ENCODE peak calls at places on chromosome 2, in eight cellular contexts. One of them, this sample, is unnamed.

GRCh38 chr2:232876978-232877441 is 6.9 kb downstream of the SNORC start:
- DNase-seq in A549: no peak
- DNase-seq in tibial nerve: peak
- DNase-seq in ovary: no peak
- DNase-seq in K562: no peak
- DNase-seq in sigmoid colon: peak
- DNase-seq in SK-N-SH: no peak
- DNase-seq in GM12878: no peak
- DNase-seq in this sample: peak

GRCh38 chr2:180015951-180016709 is 9.0 kb upstream of the CWC22 start:
- DNase-seq in A549: no peak
- DNase-seq in tibial nerve: no peak
- DNase-seq in ovary: no peak
- DNase-seq in K562: no peak
- DNase-seq in sigmoid colon: no peak
- DNase-seq in SK-N-SH: no peak
- DNase-seq in GM12878: no peak
- DNase-seq in this sample: no peak

GRCh38 chr2:108554530-108554929 is 20.3 kb downstream of the LIMS1 start:
- DNase-seq in A549: no peak
- DNase-seq in tibial nerve: no peak
- DNase-seq in ovary: no peak
- DNase-seq in K562: no peak
- DNase-seq in sigmoid colon: no peak
- DNase-seq in SK-N-SH: peak
- DNase-seq in GM12878: no peak
- DNase-seq in this sample: no peak

GRCh38 chr2:62826141-62826540 is 120.6 kb downstream of the EHBP1 start:
- DNase-seq in A549: no peak
- DNase-seq in tibial nerve: no peak
- DNase-seq in ovary: no peak
- DNase-seq in K562: no peak
- DNase-seq in sigmoid colon: no peak
- DNase-seq in SK-N-SH: no peak
- DNase-seq in GM12878: no peak
- DNase-seq in this sample: no peak

GRCh38 chr2:226002438-226002837 is 602.9 kb downstream of the NYAP2 start:
- DNase-seq in A549: peak
- DNase-seq in tibial nerve: no peak
- DNase-seq in ovary: no peak
- DNase-seq in K562: no peak
- DNase-seq in sigmoid colon: no peak
- DNase-seq in SK-N-SH: no peak
- DNase-seq in GM12878: no peak
- DNase-seq in this sample: no peak

GRCh38 chr2:197174539-197175094 is 136.0 kb downstream of the ANKRD44 start:
- DNase-seq in A549: no peak
- DNase-seq in tibial nerve: no peak
- DNase-seq in ovary: no peak
- DNase-seq in K562: no peak
- DNase-seq in sigmoid colon: no peak
- DNase-seq in SK-N-SH: no peak
- DNase-seq in GM12878: no peak
- DNase-seq in this sample: no peak

GRCh38 chr2:53896864-53897263 is 37.1 kb upstream of the GPR75 start:
- DNase-seq in A549: peak
- DNase-seq in tibial nerve: no peak
- DNase-seq in ovary: no peak
- DNase-seq in K562: no peak
- DNase-seq in sigmoid colon: no peak
- DNase-seq in SK-N-SH: no peak
- DNase-seq in GM12878: no peak
- DNase-seq in this sample: no peak

GRCh38 chr2:63840081-63840784 is 1.5 kb upstream of the UGP2 start:
- DNase-seq in A549: no peak
- DNase-seq in tibial nerve: no peak
- DNase-seq in ovary: peak
- DNase-seq in K562: no peak
- DNase-seq in sigmoid colon: no peak
- DNase-seq in SK-N-SH: peak
- DNase-seq in GM12878: no peak
- DNase-seq in this sample: no peak

GRCh38 chr2:157302492-157303099 is 23.0 kb downstream of the ERMN start:
- DNase-seq in A549: peak
- DNase-seq in tibial nerve: no peak
- DNase-seq in ovary: no peak
- DNase-seq in K562: peak
- DNase-seq in sigmoid colon: no peak
- DNase-seq in SK-N-SH: peak
- DNase-seq in GM12878: peak
- DNase-seq in this sample: no peak

GRCh38 chr2:96528680-96529375 is 7.7 kb upstream of the ARID5A start:
- DNase-seq in A549: no peak
- DNase-seq in tibial nerve: no peak
- DNase-seq in ovary: no peak
- DNase-seq in K562: peak
- DNase-seq in sigmoid colon: no peak
- DNase-seq in SK-N-SH: no peak
- DNase-seq in GM12878: no peak
- DNase-seq in this sample: no peak

DNA sequence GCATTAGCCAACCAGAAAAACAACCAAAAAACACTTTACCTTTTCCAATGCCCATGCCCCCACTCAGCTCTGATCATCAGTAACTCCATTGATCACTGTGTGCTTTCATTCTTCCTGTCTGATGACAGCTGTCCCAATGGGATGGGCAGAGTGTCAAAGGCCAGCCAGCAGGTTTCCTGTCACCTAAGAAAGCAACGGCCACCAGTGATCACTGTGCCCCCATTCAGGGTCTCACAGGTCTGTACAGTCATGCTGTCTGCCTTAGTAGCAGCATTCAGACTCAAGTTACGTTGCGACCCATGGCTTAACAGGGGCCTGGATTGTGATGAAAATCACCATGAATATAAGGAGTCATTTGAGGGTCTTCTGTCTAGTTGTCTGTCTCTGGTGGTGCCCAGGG is 184.5 kb downstream of the MGAT5 start:
- DNase-seq in A549: no peak
- DNase-seq in tibial nerve: no peak
- DNase-seq in ovary: no peak
- DNase-seq in K562: no peak
- DNase-seq in sigmoid colon: no peak
- DNase-seq in SK-N-SH: no peak
- DNase-seq in GM12878: no peak
- DNase-seq in this sample: no peak
- TF ChIP-seq EP300 in A549: no peak
- TF ChIP-seq EP300 in tibial nerve: no peak
- TF ChIP-seq EP300 in ovary: no peak
- TF ChIP-seq EP300 in K562: no peak
- TF ChIP-seq EP300 in sigmoid colon: no peak
- TF ChIP-seq EP300 in SK-N-SH: no peak
- TF ChIP-seq EP300 in GM12878: no peak
- TF ChIP-seq EP300 in this sample: no peak

GRCh38 chr2:240645346-240646060 is 20.2 kb downstream of the GPR35 start:
- DNase-seq in A549: no peak
- DNase-seq in tibial nerve: no peak
- DNase-seq in ovary: no peak
- DNase-seq in K562: no peak
- DNase-seq in sigmoid colon: peak
- DNase-seq in SK-N-SH: peak
- DNase-seq in GM12878: no peak
- DNase-seq in this sample: no peak
- TF ChIP-seq EP300 in A549: no peak
- TF ChIP-seq EP300 in tibial nerve: no peak
- TF ChIP-seq EP300 in ovary: no peak
- TF ChIP-seq EP300 in K562: no peak
- TF ChIP-seq EP300 in sigmoid colon: no peak
- TF ChIP-seq EP300 in SK-N-SH: no peak
- TF ChIP-seq EP300 in GM12878: no peak
- TF ChIP-seq EP300 in this sample: no peak

DNA sequence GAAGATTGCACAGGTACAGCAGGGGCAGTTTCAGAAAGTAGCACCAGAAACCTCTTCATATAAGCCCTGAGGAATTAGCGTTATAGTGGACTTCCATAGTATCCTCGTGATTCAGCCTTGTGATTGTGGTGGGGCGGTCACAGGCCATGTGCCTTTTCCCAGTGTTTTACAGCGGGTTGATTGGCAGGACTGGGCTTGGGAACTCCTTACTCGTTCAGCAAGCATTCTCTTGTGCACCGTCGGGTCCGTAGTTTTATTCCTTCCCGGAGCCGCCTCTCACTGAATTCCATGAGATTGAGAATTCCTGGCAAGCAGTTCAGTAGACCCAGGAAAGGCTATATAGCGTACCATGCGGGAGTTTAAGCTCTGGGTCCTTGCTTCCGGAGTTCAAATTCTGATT is 5.2 kb downstream of the COPS8 start:
- DNase-seq in A549: no peak
- DNase-seq in tibial nerve: no peak
- DNase-seq in ovary: no peak
- DNase-seq in K562: no peak
- DNase-seq in sigmoid colon: no peak
- DNase-seq in SK-N-SH: no peak
- DNase-seq in GM12878: no peak
- DNase-seq in this sample: no peak
- TF ChIP-seq EP300 in A549: no peak
- TF ChIP-seq EP300 in tibial nerve: no peak
- TF ChIP-seq EP300 in ovary: no peak
- TF ChIP-seq EP300 in K562: no peak
- TF ChIP-seq EP300 in sigmoid colon: no peak
- TF ChIP-seq EP300 in SK-N-SH: no peak
- TF ChIP-seq EP300 in GM12878: no peak
- TF ChIP-seq EP300 in this sample: no peak

GRCh38 chr2:9741110-9741509 is 102.2 kb upstream of the TAF1B start:
- DNase-seq in A549: no peak
- DNase-seq in tibial nerve: no peak
- DNase-seq in ovary: no peak
- DNase-seq in K562: no peak
- DNase-seq in sigmoid colon: no peak
- DNase-seq in SK-N-SH: no peak
- DNase-seq in GM12878: no peak
- DNase-seq in this sample: no peak

GRCh38 chr2:9738062-9738717 is 105.1 kb upstream of the TAF1B start:
- DNase-seq in A549: no peak
- DNase-seq in tibial nerve: no peak
- DNase-seq in ovary: no peak
- DNase-seq in K562: no peak
- DNase-seq in sigmoid colon: no peak
- DNase-seq in SK-N-SH: no peak
- DNase-seq in GM12878: no peak
- DNase-seq in this sample: no peak

GRCh38 chr2:9740382-9741040 is 102.8 kb upstream of the TAF1B start:
- DNase-seq in A549: no peak
- DNase-seq in tibial nerve: no peak
- DNase-seq in ovary: no peak
- DNase-seq in K562: no peak
- DNase-seq in sigmoid colon: no peak
- DNase-seq in SK-N-SH: no peak
- DNase-seq in GM12878: no peak
- DNase-seq in this sample: no peak

GRCh38 chr2:9738718-9739496 is 104.4 kb upstream of the TAF1B start:
- DNase-seq in A549: no peak
- DNase-seq in tibial nerve: no peak
- DNase-seq in ovary: no peak
- DNase-seq in K562: no peak
- DNase-seq in sigmoid colon: no peak
- DNase-seq in SK-N-SH: no peak
- DNase-seq in GM12878: no peak
- DNase-seq in this sample: peak

GRCh38 chr2:9739508-9739907 is 103.8 kb upstream of the TAF1B start:
- DNase-seq in A549: no peak
- DNase-seq in tibial nerve: no peak
- DNase-seq in ovary: peak
- DNase-seq in K562: no peak
- DNase-seq in sigmoid colon: peak
- DNase-seq in SK-N-SH: no peak
- DNase-seq in GM12878: no peak
- DNase-seq in this sample: peak
- TF ChIP-seq EP300 in A549: no peak
- TF ChIP-seq EP300 in tibial nerve: peak
- TF ChIP-seq EP300 in ovary: no peak
- TF ChIP-seq EP300 in K562: no peak
- TF ChIP-seq EP300 in sigmoid colon: no peak
- TF ChIP-seq EP300 in SK-N-SH: no peak
- TF ChIP-seq EP300 in GM12878: no peak
- TF ChIP-seq EP300 in this sample: no peak

GRCh38 chr2:207765960-207766582 is 3.6 kb downstream of the FZD5 start:
- DNase-seq in A549: no peak
- DNase-seq in tibial nerve: no peak
- DNase-seq in ovary: no peak
- DNase-seq in K562: no peak
- DNase-seq in sigmoid colon: no peak
- DNase-seq in SK-N-SH: no peak
- DNase-seq in GM12878: no peak
- DNase-seq in this sample: no peak
- TF ChIP-seq EP300 in A549: no peak
- TF ChIP-seq EP300 in tibial nerve: no peak
- TF ChIP-seq EP300 in ovary: no peak
- TF ChIP-seq EP300 in K562: no peak
- TF ChIP-seq EP300 in sigmoid colon: no peak
- TF ChIP-seq EP300 in SK-N-SH: no peak
- TF ChIP-seq EP300 in GM12878: no peak
- TF ChIP-seq EP300 in this sample: no peak

GRCh38 chr2:98436734-98437133 is 7.9 kb upstream of the INPP4A start:
- DNase-seq in A549: peak
- DNase-seq in tibial nerve: no peak
- DNase-seq in ovary: no peak
- DNase-seq in K562: no peak
- DNase-seq in sigmoid colon: no peak
- DNase-seq in SK-N-SH: no peak
- DNase-seq in GM12878: no peak
- DNase-seq in this sample: no peak

GRCh38 chr2:98432145-98432544 is 12.5 kb upstream of the INPP4A start:
- DNase-seq in A549: no peak
- DNase-seq in tibial nerve: no peak
- DNase-seq in ovary: no peak
- DNase-seq in K562: no peak
- DNase-seq in sigmoid colon: no peak
- DNase-seq in SK-N-SH: no peak
- DNase-seq in GM12878: no peak
- DNase-seq in this sample: no peak

GRCh38 chr2:98433363-98433964 is 11.2 kb upstream of the INPP4A start:
- DNase-seq in A549: no peak
- DNase-seq in tibial nerve: no peak
- DNase-seq in ovary: no peak
- DNase-seq in K562: no peak
- DNase-seq in sigmoid colon: no peak
- DNase-seq in SK-N-SH: no peak
- DNase-seq in GM12878: no peak
- DNase-seq in this sample: no peak

GRCh38 chr2:98438190-98439133 is 6.2 kb upstream of the INPP4A start:
- DNase-seq in A549: no peak
- DNase-seq in tibial nerve: no peak
- DNase-seq in ovary: no peak
- DNase-seq in K562: no peak
- DNase-seq in sigmoid colon: no peak
- DNase-seq in SK-N-SH: no peak
- DNase-seq in GM12878: no peak
- DNase-seq in this sample: no peak

GRCh38 chr2:98434492-98434891 is 10.2 kb upstream of the INPP4A start:
- DNase-seq in A549: no peak
- DNase-seq in tibial nerve: no peak
- DNase-seq in ovary: no peak
- DNase-seq in K562: no peak
- DNase-seq in sigmoid colon: no peak
- DNase-seq in SK-N-SH: no peak
- DNase-seq in GM12878: no peak
- DNase-seq in this sample: no peak
- TF ChIP-seq EP300 in A549: no peak
- TF ChIP-seq EP300 in tibial nerve: no peak
- TF ChIP-seq EP300 in ovary: no peak
- TF ChIP-seq EP300 in K562: no peak
- TF ChIP-seq EP300 in sigmoid colon: no peak
- TF ChIP-seq EP300 in SK-N-SH: no peak
- TF ChIP-seq EP300 in GM12878: no peak
- TF ChIP-seq EP300 in this sample: no peak

This sample was measured in transverse colon.